ENCODE peak calls at places on chromosomes 7 and 10, in four cellular contexts. Y is K562, W is HL-60, S is GM12878. G is an unnamed sample.

GRCh38 chr10:72736881-72737280 is 44.9 kb downstream of the MCU start:
- DNase-seq in Y (no peak), W (no peak), S (no peak), G (no peak)

GRCh38 chr10:44385726-44386438 is 985 bp upstream of the CXCL12 start:
- DNase-seq in Y (peak), W (no peak), S (no peak), G (no peak)

GRCh38 chr7:46764100-46764941 is 817.6 kb downstream of the TNS3 start:
- DNase-seq in Y (no peak), W (no peak), S (peak), G (no peak)

GRCh38 chr10:122279725-122280141 is 8.6 kb downstream of the BTBD16 start:
- DNase-seq in Y (peak), W (no peak), S (no peak), G (no peak)

GRCh38 chr7:767580-767940 is 40.5 kb upstream of the PRKAR1B start:
- DNase-seq in Y (no peak), W (no peak), S (no peak), G (no peak)

GRCh38 chr7:138021889-138022288 is 20.0 kb upstream of the CREB3L2 start:
- DNase-seq in Y (no peak), W (no peak), S (no peak), G (no peak)

GRCh38 chr7:15780271-15780670 is 93.8 kb upstream of the MEOX2 start:
- DNase-seq in Y (no peak), W (no peak), S (no peak), G (no peak)

GRCh38 chr7:25926009-25926408 is 226.0 kb upstream of the NFE2L3 start:
- DNase-seq in Y (no peak), W (peak), S (no peak), G (no peak)

GRCh38 chr10:22537810-22538209 is 176.6 kb downstream of the PIP4K2A start:
- DNase-seq in Y (no peak), W (no peak), S (no peak), G (no peak)

GRCh38 chr7:80511964-80512363 is at the start of gene GNAT3:
- DNase-seq in Y (no peak), W (no peak), S (no peak), G (no peak)

GRCh38 chr7:42677751-42678231 is 234.1 kb downstream of the C7orf25 start:
- DNase-seq in Y (no peak), W (no peak), S (no peak), G (no peak)

GRCh38 chr7:23467731-23468720 is 2.3 kb downstream of the IGF2BP3 start:
- DNase-seq in Y (peak), W (no peak), S (no peak), G (no peak)

GRCh38 chr10:126421745-126422144 is 33.5 kb upstream of the ADAM12 start:
- DNase-seq in Y (no peak), W (no peak), S (no peak), G (no peak)

GRCh38 chr7:1691601-1692499 is 21.8 kb downstream of the ELFN1 start:
- DNase-seq in Y (no peak), W (no peak), S (no peak), G (no peak)

GRCh38 chr10:78448994-78449418 is 415.3 kb downstream of the RPS24 start:
- DNase-seq in Y (peak), W (no peak), S (no peak), G (no peak)

GRCh38 chr7:3747452-3747851 is 446.4 kb downstream of the SDK1 start:
- DNase-seq in Y (no peak), W (no peak), S (no peak), G (no peak)

GRCh38 chr7:139562491-139562890 is 39.0 kb downstream of the CLEC2L start:
- DNase-seq in Y (no peak), W (no peak), S (no peak), G (no peak)

GRCh38 chr7:96800824-96801223 is 91.2 kb upstream of the SEM1 start:
- DNase-seq in Y (no peak), W (no peak), S (no peak), G (no peak)

GRCh38 chr10:62618576-62619408 is 185.7 kb upstream of the ADO start:
- DNase-seq in Y (no peak), W (no peak), S (no peak), G (no peak)

GRCh38 chr7:6165521-6166325 is 106.7 kb downstream of the CYTH3 start:
- DNase-seq in Y (no peak), W (no peak), S (no peak), G (no peak)

GRCh38 chr10:94412439-94412838 is 10.1 kb downstream of the TBC1D12 start:
- DNase-seq in Y (no peak), W (no peak), S (no peak), G (no peak)

GRCh38 chr7:131029002-131029401 is 295.0 kb upstream of the KLF14 start:
- DNase-seq in Y (no peak), W (no peak), S (no peak), G (no peak)

GRCh38 chr7:93232673-93233018 is 480 bp downstream of the VPS50 start:
- DNase-seq in Y (peak), W (no peak), S (no peak), G (no peak)

GRCh38 chr7:12493407-12493806 is 77.1 kb upstream of the SCIN start:
- DNase-seq in Y (peak), W (no peak), S (no peak), G (no peak)

GRCh38 chr7:107029061-107029763 is 15.3 kb upstream of the PRKAR2B start:
- DNase-seq in Y (peak), W (no peak), S (no peak), G (no peak)

GRCh38 chr10:15037691-15038090 is 6.1 kb upstream of the OLAH start:
- DNase-seq in Y (no peak), W (no peak), S (no peak), G (no peak)

GRCh38 chr7:42152353-42153205 is 84.4 kb downstream of the GLI3 start:
- DNase-seq in Y (no peak), W (no peak), S (no peak), G (no peak)

GRCh38 chr10:133328358-133329343 is 8.0 kb downstream of the CALY start:
- DNase-seq in Y (no peak), W (no peak), S (no peak), G (no peak)

GRCh38 chr7:388461-388960 is 98.5 kb downstream of the FOXL3 start:
- DNase-seq in Y (peak), W (no peak), S (no peak), G (peak)

DNA sequence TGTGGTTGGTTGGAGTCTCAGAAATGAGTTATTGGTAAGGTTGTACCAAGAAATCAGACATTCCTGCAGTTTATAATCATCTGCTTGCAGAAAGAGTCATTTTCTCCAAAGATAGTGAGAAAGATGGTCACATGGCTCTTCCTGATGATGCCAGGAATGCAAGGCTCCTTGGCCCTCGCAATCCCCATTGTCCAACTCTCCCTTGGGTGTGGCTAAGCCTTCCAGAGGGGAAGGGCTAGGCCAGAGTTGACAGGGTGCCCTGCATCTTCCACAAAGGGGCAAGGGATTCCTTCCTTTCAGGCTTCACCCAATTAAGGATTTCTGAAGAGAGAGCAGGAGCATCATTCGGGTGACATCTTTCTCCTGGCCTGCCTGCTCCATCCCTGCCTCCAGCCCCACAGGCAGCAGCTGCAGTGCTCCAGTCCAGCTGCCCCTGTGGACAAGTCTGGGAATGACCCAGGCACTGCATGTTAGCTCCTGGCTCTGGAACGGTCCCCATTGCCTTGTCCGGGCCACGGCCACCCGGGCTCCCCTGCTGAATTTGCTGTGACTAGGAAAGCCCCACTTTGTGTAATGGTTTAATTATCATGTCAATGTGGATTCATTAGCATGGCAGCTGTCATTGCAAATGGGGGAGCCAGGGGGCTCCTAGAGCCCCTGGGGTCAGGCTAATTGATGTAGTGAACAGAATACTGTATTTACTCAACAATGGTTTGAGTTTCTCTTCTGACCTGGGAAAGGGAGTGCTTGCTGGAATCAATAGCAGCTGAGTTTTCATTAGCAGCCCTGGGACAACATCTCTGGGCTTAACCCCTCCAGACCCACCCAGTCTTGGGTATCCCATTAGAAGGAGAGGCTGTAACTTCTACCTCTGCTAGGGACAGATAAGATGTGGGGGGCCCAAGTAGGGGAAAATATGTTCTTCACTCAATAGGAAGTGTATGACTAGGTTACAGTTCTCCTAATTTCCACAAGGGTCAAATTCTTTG is 112.6 kb upstream of the TBX20 start:
- DNase-seq in Y (peak), W (no peak), S (no peak), G (no peak)
- TF ChIP-seq SPI1 in Y (no peak), W (no peak), S (no peak), G (no peak)

DNA sequence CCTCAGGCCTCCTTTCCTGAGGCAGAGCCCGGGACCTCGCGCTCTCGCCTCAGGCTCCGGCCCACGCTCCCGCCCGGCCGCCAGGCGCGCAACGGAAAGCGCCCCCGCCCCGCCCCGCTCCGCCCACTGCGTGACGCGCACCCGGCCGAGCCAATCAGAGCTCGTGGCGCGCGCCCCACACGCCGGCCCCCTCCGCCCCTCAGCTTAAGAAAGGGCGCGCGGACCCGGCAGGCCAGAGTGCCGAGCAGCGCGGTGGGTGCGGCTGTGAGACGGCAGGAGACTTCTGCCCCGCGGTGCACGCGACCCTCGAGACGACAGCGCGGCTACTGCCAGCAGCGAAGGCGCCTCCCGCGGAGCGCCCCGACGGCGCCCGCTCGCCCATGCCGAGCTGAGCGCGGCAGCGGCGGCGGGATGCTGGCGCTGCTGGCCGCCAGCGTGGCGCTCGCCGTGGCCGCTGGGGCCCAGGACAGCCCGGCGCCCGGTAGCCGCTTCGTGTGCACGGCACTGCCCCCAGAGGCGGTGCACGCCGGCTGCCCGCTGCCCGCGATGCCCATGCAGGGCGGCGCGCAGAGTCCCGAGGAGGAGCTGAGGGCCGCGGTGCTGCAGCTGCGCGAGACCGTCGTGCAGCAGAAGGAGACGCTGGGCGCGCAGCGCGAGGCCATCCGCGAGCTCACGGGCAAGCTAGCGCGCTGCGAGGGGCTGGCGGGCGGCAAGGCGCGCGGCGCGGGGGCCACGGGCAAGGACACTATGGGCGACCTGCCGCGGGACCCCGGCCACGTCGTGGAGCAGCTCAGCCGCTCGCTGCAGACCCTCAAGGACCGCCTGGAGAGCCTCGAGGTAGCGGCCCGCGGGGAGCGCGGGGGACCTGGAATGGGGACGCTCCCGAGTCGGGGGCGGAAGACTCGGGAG is at the start of gene NPTX2:
- DNase-seq in Y (no peak), W (no peak), S (no peak), G (no peak)
- TF ChIP-seq SPI1 in Y (no peak), W (no peak), S (no peak), G (no peak)

GRCh38 chr10:117541909-117542705 is 439 bp upstream of the EMX2 start:
- DNase-seq in Y (peak), W (no peak), S (no peak), G (no peak)
- TF ChIP-seq SPI1 in Y (no peak), W (no peak), S (no peak), G (no peak)

DNA sequence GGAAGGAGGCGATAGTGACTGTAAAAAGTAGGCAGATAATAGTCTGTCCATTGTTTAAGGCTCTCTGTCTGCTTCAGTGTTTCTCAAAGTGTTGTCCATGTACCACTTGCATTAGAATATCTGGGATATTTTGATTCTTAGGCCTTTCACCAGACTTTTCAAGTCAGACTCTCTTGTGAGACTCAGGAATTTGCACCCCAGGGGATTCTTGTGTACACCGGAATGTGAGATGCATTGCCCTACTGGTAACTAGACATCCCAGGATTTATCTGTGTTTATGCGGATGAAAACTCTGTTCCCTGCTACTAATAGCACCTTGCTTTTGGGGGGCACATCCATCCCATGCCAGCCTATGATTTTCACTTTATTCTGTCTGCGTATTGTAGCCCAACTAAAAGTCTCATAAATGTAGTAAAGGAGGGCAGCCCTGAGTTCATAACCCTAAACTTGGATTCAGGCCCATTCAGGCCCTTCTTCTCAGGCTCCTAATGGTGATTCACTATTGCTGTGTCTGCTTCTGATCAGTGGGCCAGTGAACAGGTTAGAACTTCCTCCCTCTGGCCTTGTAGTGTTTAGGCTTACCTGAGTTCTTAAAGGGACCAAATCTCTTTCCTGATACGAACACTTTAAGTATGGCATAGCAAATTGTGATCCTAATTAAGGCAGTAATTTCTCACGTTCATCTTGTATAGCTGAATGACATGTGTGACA is 71.8 kb upstream of the RPA3 start:
- DNase-seq in Y (no peak), W (no peak), S (no peak), G (no peak)
- TF ChIP-seq SPI1 in Y (no peak), W (no peak), S (no peak), G (no peak)